ENCODE peak calls at places on chromosomes 13 and 19, in ten cellular contexts. J is stomach; R is WERI-Rb-1; O is A673; D is AG09309; C is CD8-positive, alpha-beta T cell; Q is tibial artery; W is adrenal gland; T is thoracic aorta; N is A549. G is an unnamed sample.
A peak's percentile ranks its signal among the peaks of the same experiment; 100 is the strongest.

GRCh38 chr13:80666782-80667537 is 326.0 kb upstream of the SPRY2 start:
- DNase-seq in J (no peak), R (no peak), O (no peak), D (no peak), C (no peak), Q (no peak), W (no peak), T (no peak), N (no peak), G (peak; percentile 82)

GRCh38 chr19:42199440-42200115 is 17.9 kb downstream of the DEDD2 start:
- DNase-seq in J (peak; percentile 34), R (no peak), O (no peak), D (no peak), C (peak; percentile 74), Q (no peak), W (peak; percentile 59), T (no peak), N (no peak), G (no peak)

GRCh38 chr19:16325671-16326400 is 1.2 kb downstream of the KLF2 start:
- DNase-seq in J (no peak), R (peak; percentile 86), O (peak; percentile 65), D (no peak), C (no peak), Q (peak; percentile 78), W (peak; percentile 66), T (no peak), N (no peak), G (no peak)

GRCh38 chr13:96844195-96844594 is 150.1 kb downstream of the OXGR1 start:
- DNase-seq in J (no peak), R (no peak), O (no peak), D (no peak), C (no peak), Q (no peak), W (no peak), T (no peak), N (no peak), G (no peak)

GRCh38 chr19:35354898-35355297 is 3.4 kb upstream of the FFAR3 start:
- DNase-seq in J (no peak), R (no peak), O (no peak), D (no peak), C (no peak), Q (peak; percentile 2), W (no peak), T (no peak), N (no peak), G (no peak)

GRCh38 chr19:29812080-29812880 is 489 bp downstream of the CCNE1 start:
- DNase-seq in J (peak; percentile 27), R (no peak), O (no peak), D (no peak), C (no peak), Q (peak; percentile 69), W (peak; percentile 55), T (no peak), N (no peak), G (no peak)

GRCh38 chr19:38538793-38539528 is 78.8 kb downstream of the MAP4K1 start:
- DNase-seq in J (no peak), R (no peak), O (no peak), D (no peak), C (peak; percentile 64), Q (no peak), W (no peak), T (no peak), N (no peak), G (no peak)

GRCh38 chr13:80603351-80603750 is 262.4 kb upstream of the SPRY2 start:
- DNase-seq in J (no peak), R (no peak), O (no peak), D (no peak), C (no peak), Q (no peak), W (no peak), T (no peak), N (no peak), G (peak; percentile 51)

GRCh38 chr13:80841346-80841882 is 500.5 kb upstream of the SPRY2 start:
- DNase-seq in J (no peak), R (no peak), O (no peak), D (no peak), C (no peak), Q (no peak), W (no peak), T (no peak), N (no peak), G (no peak)

GRCh38 chr13:36086117-36086516 is 45.1 kb downstream of the DCLK1 start:
- DNase-seq in J (no peak), R (peak; percentile 13), O (no peak), D (no peak), C (no peak), Q (no peak), W (no peak), T (no peak), N (no peak), G (no peak)

GRCh38 chr19:35790981-35791813 is 15.8 kb downstream of the ARHGAP33 start:
- DNase-seq in J (no peak), R (peak; percentile 77), O (no peak), D (no peak), C (no peak), Q (no peak), W (no peak), T (no peak), N (no peak), G (no peak)

GRCh38 chr19:334296-335071 is 10.1 kb downstream of the MIER2 start:
- DNase-seq in J (no peak), R (no peak), O (no peak), D (no peak), C (no peak), Q (no peak), W (no peak), T (no peak), N (no peak), G (no peak)

DNA sequence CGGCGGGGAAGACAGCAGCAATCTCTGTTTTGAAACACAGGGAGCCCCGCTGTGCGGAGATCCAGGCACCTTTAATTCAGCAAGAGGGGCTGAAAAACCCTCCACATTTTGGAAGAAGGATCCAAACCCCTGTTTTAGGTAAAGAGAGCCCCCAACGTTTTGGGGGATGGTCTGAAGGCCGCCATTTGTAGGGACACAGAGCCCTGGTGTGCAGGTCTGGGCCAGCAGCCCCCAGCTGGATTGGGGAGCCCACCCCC is 3.5 kb upstream of the HOOK2 start:
- DNase-seq in J (no peak), R (no peak), O (no peak), D (no peak), C (no peak), Q (no peak), W (no peak), T (no peak), N (no peak), G (no peak)
- TF ChIP-seq CTCF in J (no peak), R (no peak), O (no peak), D (no peak), C (no peak), Q (no peak), W (no peak), T (no peak), N (no peak), G (no peak)

DNA sequence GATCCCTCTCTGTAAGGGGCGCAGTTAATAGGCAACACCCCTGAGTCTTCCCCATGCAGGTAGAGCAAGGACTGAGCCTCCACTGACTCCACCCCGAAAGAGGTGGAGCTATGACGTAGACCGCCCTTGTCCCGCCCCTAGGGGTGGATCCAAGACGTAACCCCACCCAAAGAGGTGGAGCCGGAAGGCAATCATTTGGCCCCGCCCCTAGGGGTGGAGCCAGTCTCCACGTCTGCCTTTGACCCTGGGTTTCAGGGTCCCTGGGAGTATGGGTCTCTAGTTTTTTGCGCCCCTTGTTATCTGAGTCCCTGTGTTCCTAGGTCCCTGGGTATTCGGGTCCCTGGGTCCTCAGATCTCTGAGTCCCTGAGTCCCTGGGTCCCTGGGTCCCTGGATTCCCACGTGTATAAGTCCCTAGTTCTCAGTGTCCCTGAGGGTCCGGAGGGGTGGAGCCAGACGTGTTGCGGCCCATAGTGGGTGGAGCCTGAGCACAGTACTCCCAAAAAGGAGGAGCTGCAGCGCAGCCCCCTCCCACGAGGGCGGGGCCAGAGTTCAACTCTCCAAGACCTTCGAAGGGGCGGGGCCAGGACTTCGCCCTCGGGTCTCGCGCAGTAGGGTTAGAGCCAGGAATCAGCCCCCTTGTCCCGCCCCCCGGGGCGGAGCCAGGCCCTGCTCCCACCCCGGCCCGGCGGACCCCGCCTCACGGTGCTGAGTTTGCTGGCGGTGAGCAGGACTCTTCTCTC is 5.3 kb downstream of the DENND1C start:
- DNase-seq in J (peak; percentile 87), R (no peak), O (peak; percentile 96), D (no peak), C (peak; percentile 57), Q (no peak), W (peak; percentile 96), T (no peak), N (peak; percentile 59), G (peak; percentile 40)
- H3K4me3 ChIP-seq in J (peak overlapping the region; percentile 16), R (no peak overlapping the region), O (peak overlapping the region; percentile 29), D (no peak overlapping the region), C (no peak overlapping the region), Q (no peak overlapping the region), W (peak overlapping the region; percentile 42), T (peak overlapping the region; percentile 12), N (peak overlapping the region; percentile 44), G (no peak overlapping the region)

DNA sequence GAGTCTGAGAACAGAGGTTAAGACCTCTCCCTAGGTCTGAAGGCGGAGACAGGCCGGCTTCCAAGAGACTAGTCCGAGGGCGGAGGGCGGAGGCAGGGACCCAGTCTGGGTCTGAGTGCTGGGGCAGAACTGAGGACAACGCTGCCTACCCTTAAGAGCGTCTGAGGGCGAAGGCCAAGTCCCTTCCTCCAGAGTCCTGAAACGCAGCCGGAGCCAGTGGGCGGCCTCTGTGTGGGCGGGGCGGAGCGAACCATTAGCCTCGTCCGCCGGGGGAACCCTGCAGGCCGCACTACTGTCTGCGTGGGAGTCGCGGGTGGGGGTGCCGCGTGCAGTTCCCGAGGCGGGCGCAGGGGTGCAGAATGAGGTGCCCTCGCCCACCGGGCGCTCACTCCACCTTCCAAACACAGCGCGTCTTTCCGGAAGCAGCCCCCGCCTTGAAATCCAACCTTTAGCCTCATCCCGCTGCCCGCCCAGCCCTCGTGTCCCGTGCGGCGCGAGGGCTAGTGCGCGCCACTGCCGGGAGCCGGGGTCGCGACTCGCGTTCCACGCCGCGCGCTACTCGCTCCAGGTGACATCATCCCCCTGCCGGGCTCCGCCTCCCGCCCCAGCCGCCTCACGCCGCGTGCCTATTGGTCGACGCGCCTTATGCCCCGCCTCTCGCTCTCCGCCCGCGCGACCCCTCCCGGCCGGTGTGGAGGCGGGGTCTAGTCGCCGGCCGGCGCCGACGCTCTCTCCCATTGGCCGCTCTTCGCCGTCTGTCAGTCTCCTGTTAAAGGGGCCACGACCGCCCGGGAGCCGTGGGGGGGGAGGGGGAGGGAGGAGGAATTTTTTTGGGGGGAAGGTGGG is at the start of gene C19orf73:
- DNase-seq in J (peak; percentile 96), R (peak; percentile 95), O (peak; percentile 96), D (peak; percentile 55), C (peak; percentile 97), Q (peak; percentile 97), W (peak; percentile 97), T (peak; percentile 62), N (peak; percentile 94), G (peak; percentile 87)
- TF ChIP-seq CTCF in J (no peak), R (no peak), O (peak; percentile 38), D (no peak), C (peak; percentile 49), Q (peak; percentile 22), W (peak; percentile 50), T (peak; percentile 39), N (no peak), G (no peak)

DNA sequence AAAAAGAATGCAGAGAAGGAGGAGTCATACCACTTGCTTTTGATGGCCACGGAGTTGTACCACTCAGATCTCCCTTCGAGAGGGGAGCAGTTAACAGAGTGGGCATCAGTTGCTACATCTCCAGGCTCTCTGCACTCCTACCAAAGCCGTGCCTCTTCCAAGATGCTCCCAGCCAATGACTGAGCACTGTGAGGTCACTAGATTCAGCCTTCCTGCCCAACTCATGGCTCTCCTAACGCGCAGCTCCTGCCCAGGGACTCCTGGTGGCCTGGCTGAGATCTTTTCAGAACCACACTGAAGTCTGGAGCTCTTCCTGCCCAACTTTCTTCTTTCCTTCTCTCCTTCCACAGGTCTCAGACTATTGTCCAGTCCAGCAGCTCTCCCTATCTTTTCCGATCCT is 66.7 kb downstream of the LHFPL6 start:
- DNase-seq in J (no peak), R (no peak), O (no peak), D (no peak), C (no peak), Q (no peak), W (no peak), T (no peak), N (no peak), G (peak; percentile 39)
- H3K4me3 ChIP-seq in J (no peak overlapping the region), R (no peak overlapping the region), O (no peak overlapping the region), D (no peak overlapping the region), C (no peak overlapping the region), Q (no peak overlapping the region), W (no peak overlapping the region), T (no peak overlapping the region), N (no peak overlapping the region), G (no peak overlapping the region)